ENCODE peak calls at places on chromosomes 16 and 17, in ten cellular contexts. M, G, D, J, H, L, X, S, W and U are unnamed samples.
A peak's percentile ranks its signal among the peaks of the same experiment; 100 is the strongest.

GRCh38 chr17:81885454-81885853 is 5.9 kb downstream of the ALYREF start:
- DNase-seq in X (no peak), S (no peak), H (no peak), J (no peak), W (no peak), D (no peak), M (no peak), L (no peak), G (no peak), U (no peak)

GRCh38 chr17:73340093-73340596 is 28.3 kb upstream of the CDC42EP4 start:
- DNase-seq in H (peak; percentile 97), L (no peak), S (no peak), X (peak; percentile 67), M (no peak), G (no peak), W (no peak), J (no peak), D (peak; percentile 95), U (no peak)

GRCh38 chr16:57536306-57537193 is at the start of gene CCDC102A:
- DNase-seq in G (no peak), M (no peak), S (peak; percentile 49), H (no peak), X (peak; percentile 49), L (no peak), J (peak; percentile 46), W (peak; percentile 76), D (no peak), U (peak; percentile 35)

GRCh38 chr16:9499921-9500593 is 408.6 kb downstream of the HAPSTR1 start:
- DNase-seq in H (no peak), W (no peak), D (no peak), M (no peak), S (no peak), L (no peak), J (no peak), G (peak; percentile 8), X (peak; percentile 45), U (no peak)

GRCh38 chr17:49414622-49415350 is at the start of gene PHB1:
- DNase-seq in X (peak; percentile 97), L (peak; percentile 97), M (peak; percentile 95), J (peak; percentile 98), S (peak; percentile 96), D (peak; percentile 97), H (peak; percentile 98), W (peak; percentile 94), G (peak; percentile 99), U (peak; percentile 87)

GRCh38 chr17:35766903-35767510 is 6.3 kb downstream of the C17orf50 start:
- DNase-seq in W (no peak), L (no peak), H (peak; percentile 68), G (peak; percentile 76), M (peak; percentile 28), D (peak; percentile 43), S (no peak), J (peak; percentile 33), X (no peak), U (no peak)

GRCh38 chr16:56343661-56344517 is 81.5 kb downstream of the AMFR start:
- DNase-seq in S (no peak), J (no peak), X (no peak), W (no peak), H (peak; percentile 14), M (no peak), D (no peak), G (no peak), L (no peak), U (no peak)

GRCh38 chr16:81443688-81444447 is 740 bp upstream of the CMIP start:
- DNase-seq in J (peak; percentile 50), G (no peak), W (no peak), X (peak; percentile 67), H (no peak), D (no peak), L (peak; percentile 70), S (peak; percentile 43), M (peak; percentile 10), U (no peak)

GRCh38 chr16:64122177-64122576 is 999.7 kb downstream of the CDH11 start:
- DNase-seq in S (no peak), X (no peak), L (no peak), J (no peak), W (no peak), M (no peak), H (no peak), D (no peak), G (no peak), U (no peak)

GRCh38 chr17:41648411-41649195 is 24.2 kb upstream of the KRT17 start:
- DNase-seq in J (peak; percentile 86), H (peak; percentile 82), S (peak; percentile 94), L (peak; percentile 93), M (peak; percentile 82), W (peak; percentile 74), X (peak; percentile 90), D (peak; percentile 77), G (peak; percentile 87), U (peak; percentile 89)

GRCh38 chr17:36657763-36658490 is 56.5 kb downstream of the MRM1 start:
- DNase-seq in X (no peak), M (no peak), G (no peak), D (no peak), W (no peak), H (no peak), S (peak; percentile 53), L (no peak), J (peak; percentile 59), U (no peak)

GRCh38 chr16:66400503-66401380 is 26.4 kb upstream of the BEAN1 start:
- DNase-seq in D (no peak), M (no peak), W (no peak), J (no peak), X (no peak), G (no peak), H (no peak), S (peak; percentile 27), L (no peak), U (no peak)

GRCh38 chr17:17682293-17682736 is 1.1 kb downstream of the RAI1 start:
- DNase-seq in S (peak; percentile 43), H (peak; percentile 36), J (peak; percentile 55), L (no peak), X (peak; percentile 80), M (peak; percentile 40), G (no peak), D (no peak), W (peak; percentile 72), U (peak; percentile 35)

GRCh38 chr17:83089322-83090156 is 10.1 kb downstream of the METRNL start:
- DNase-seq in L (no peak), X (no peak), W (no peak), J (no peak), M (no peak), D (no peak), S (no peak), H (no peak), G (no peak), U (no peak)

GRCh38 chr17:83189013-83189672 is 109.7 kb downstream of the METRNL start:
- DNase-seq in S (no peak), M (no peak), G (no peak), D (no peak), H (no peak), L (peak; percentile 41), X (peak; percentile 38), W (no peak), J (no peak), U (no peak)

GRCh38 chr16:27449434-27450188 is 47.6 kb downstream of the IL21R start:
- DNase-seq in X (no peak), W (peak; percentile 92), M (peak; percentile 69), S (no peak), L (no peak), G (no peak), J (no peak), D (no peak), H (no peak), U (peak; percentile 78)

GRCh38 chr16:25052530-25052929 is 37.4 kb upstream of the ARHGAP17 start:
- DNase-seq in J (no peak), D (no peak), H (no peak), W (no peak), M (no peak), X (no peak), S (no peak), L (no peak), G (no peak), U (no peak)

GRCh38 chr17:2815781-2816185 is 19.5 kb downstream of the RAP1GAP2 start:
- DNase-seq in H (no peak), S (no peak), X (no peak), M (no peak), W (no peak), L (no peak), D (no peak), G (no peak), J (no peak), U (no peak)